ENCODE peak calls at places on chromosomes 16 and 17, in four cellular contexts. H, E, U and L are unnamed samples.

GRCh38 chr16:80559369-80559768 is 18.6 kb downstream of the DYNLRB2 start:
- DNase-seq in H (no peak), E (no peak), U (no peak), L (no peak)

GRCh38 chr17:80981062-80981902 is 10.4 kb upstream of the CHMP6 start:
- DNase-seq in H (peak), E (no peak), U (peak), L (peak)

GRCh38 chr17:80832266-80832676 is 159.4 kb upstream of the CHMP6 start:
- DNase-seq in H (peak), E (peak), U (no peak), L (no peak)

GRCh38 chr17:72590382-72590781 is 469.6 kb downstream of the SOX9 start:
- DNase-seq in H (no peak), E (peak), U (no peak), L (no peak)

GRCh38 chr17:13557077-13557476 is 44.7 kb downstream of the HS3ST3A1 start:
- DNase-seq in H (no peak), E (peak), U (no peak), L (no peak)

GRCh38 chr16:685967-686366 is 1.8 kb upstream of the JMJD8 start:
- DNase-seq in H (no peak), E (peak), U (no peak), L (no peak)

GRCh38 chr17:17351356-17351891 is 48.3 kb downstream of the NT5M start:
- DNase-seq in H (no peak), E (no peak), U (no peak), L (no peak)

GRCh38 chr16:79257958-79258490 is 342.5 kb downstream of the MAF start:
- DNase-seq in H (no peak), E (no peak), U (no peak), L (no peak)

GRCh38 chr16:50861926-50862325 is 120.0 kb downstream of the CYLD start:
- DNase-seq in H (no peak), E (peak), U (no peak), L (no peak)

GRCh38 chr17:19513897-19514488 is 19.7 kb upstream of the SLC47A1 start:
- DNase-seq in H (peak), E (peak), U (peak), L (peak)

GRCh38 chr16:4339909-4340308 is 11.2 kb downstream of the PAM16 start:
- DNase-seq in H (no peak), E (peak), U (no peak), L (no peak)

GRCh38 chr17:68290268-68290954 is 516 bp downstream of the SLC16A6 start:
- DNase-seq in H (peak), E (no peak), U (peak), L (peak)

GRCh38 chr16:19410435-19411153 is 7.1 kb upstream of the TMC5 start:
- DNase-seq in H (peak), E (no peak), U (no peak), L (peak)

GRCh38 chr16:35734728-35735402 is 2275.5 kb downstream of the TP53TG3F start:
- DNase-seq in H (no peak), E (no peak), U (no peak), L (no peak)

GRCh38 chr16:66717112-66717675 is 20.7 kb upstream of the CMTM4 start:
- DNase-seq in H (peak), E (peak), U (peak), L (no peak)

GRCh38 chr16:82281544-82281943 is 111.5 kb upstream of the MPHOSPH6 start:
- DNase-seq in H (no peak), E (no peak), U (no peak), L (no peak)

GRCh38 chr16:17830651-17831050 is 359.9 kb upstream of the XYLT1 start:
- DNase-seq in H (no peak), E (no peak), U (no peak), L (no peak)

GRCh38 chr16:53232826-53233529 is 178.2 kb downstream of the CHD9 start:
- DNase-seq in H (no peak), E (no peak), U (no peak), L (no peak)

GRCh38 chr16:74564451-74564984 is 42.4 kb downstream of the GLG1 start:
- DNase-seq in H (no peak), E (no peak), U (no peak), L (no peak)

GRCh38 chr17:82238562-82239201 is 9.8 kb downstream of the SLC16A3 start:
- DNase-seq in H (no peak), E (peak), U (peak), L (no peak)

GRCh38 chr17:82984751-82985435 is 94.5 kb upstream of the METRNL start:
- DNase-seq in H (no peak), E (no peak), U (no peak), L (no peak)

GRCh38 chr16:12339686-12340085 is 363.2 kb downstream of the SNX29 start:
- DNase-seq in H (no peak), E (peak), U (no peak), L (no peak)

GRCh38 chr17:7263071-7263800 is 958 bp upstream of the CLDN7 start:
- DNase-seq in H (no peak), E (no peak), U (no peak), L (no peak)

GRCh38 chr16:14635394-14636145 is 2.8 kb downstream of the BFAR start:
- DNase-seq in H (no peak), E (no peak), U (no peak), L (no peak)

GRCh38 chr16:23504076-23504452 is 6.2 kb downstream of the GGA2 start:
- DNase-seq in H (no peak), E (peak), U (peak), L (no peak)

GRCh38 chr17:47621293-47622178 is 28.2 kb upstream of the KPNB1 start:
- DNase-seq in H (peak), E (peak), U (no peak), L (no peak)

GRCh38 chr17:28038802-28039600 is 3.5 kb upstream of the NLK start:
- DNase-seq in H (no peak), E (peak), U (no peak), L (no peak)

GRCh38 chr17:16919663-16920627 is 52.0 kb downstream of the TNFRSF13B start:
- DNase-seq in H (peak), E (no peak), U (no peak), L (no peak)

GRCh38 chr17:54891176-54891821 is 9.4 kb upstream of the TOM1L1 start:
- DNase-seq in H (peak), E (peak), U (no peak), L (peak)

GRCh38 chr16:86363836-86364618 is 146.3 kb upstream of the FOXF1 start:
- DNase-seq in H (peak), E (no peak), U (no peak), L (no peak)

GRCh38 chr17:80678621-80679020 is 134.0 kb downstream of the RPTOR start:
- DNase-seq in H (no peak), E (peak), U (peak), L (no peak)